ENCODE peak calls at places on chromosomes 2 and 18, in nine cellular contexts. One of them, this sample, is unnamed.

GRCh38 chr2:170336916-170337315 is 159.0 kb downstream of the MYO3B start:
- DNase-seq in left colon: no peak
- DNase-seq in H9: no peak
- DNase-seq in Right ventricle myocardium inferior: no peak
- DNase-seq in activated naive CD8-positive, alpha-beta T cell treated with anti-CD3 and anti-CD28 coated beads, Interleukin-2, amount 10 ng/mL, durations not matched to agents 7 days and 5 days: no peak
- DNase-seq in neural crest cell: no peak
- DNase-seq in NCI-H69: no peak
- DNase-seq in G401: no peak
- DNase-seq in HFF-Myc: no peak
- DNase-seq in this sample: no peak

GRCh38 chr2:124025896-124026295 is 809 bp downstream of the CNTNAP5 start:
- DNase-seq in left colon: no peak
- DNase-seq in neural crest cell: no peak
- DNase-seq in H9: no peak
- DNase-seq in NCI-H69: no peak
- DNase-seq in Right ventricle myocardium inferior: no peak
- DNase-seq in HFF-Myc: no peak
- DNase-seq in G401: no peak
- DNase-seq in activated naive CD8-positive, alpha-beta T cell treated with anti-CD3 and anti-CD28 coated beads, Interleukin-2, amount 10 ng/mL, durations not matched to agents 7 days and 5 days: no peak
- DNase-seq in this sample: no peak

GRCh38 chr2:238921259-238921658 is 73.4 kb downstream of the TWIST2 start:
- DNase-seq in H9: no peak
- DNase-seq in neural crest cell: no peak
- DNase-seq in HFF-Myc: no peak
- DNase-seq in G401: no peak
- DNase-seq in left colon: no peak
- DNase-seq in NCI-H69: no peak
- DNase-seq in activated naive CD8-positive, alpha-beta T cell treated with anti-CD3 and anti-CD28 coated beads, Interleukin-2, amount 10 ng/mL, durations not matched to agents 7 days and 5 days: no peak
- DNase-seq in Right ventricle myocardium inferior: no peak
- DNase-seq in this sample: no peak

GRCh38 chr18:68083131-68083530 is 566.6 kb upstream of the DSEL start:
- DNase-seq in HFF-Myc: no peak
- DNase-seq in left colon: no peak
- DNase-seq in H9: no peak
- DNase-seq in NCI-H69: no peak
- DNase-seq in neural crest cell: no peak
- DNase-seq in activated naive CD8-positive, alpha-beta T cell treated with anti-CD3 and anti-CD28 coated beads, Interleukin-2, amount 10 ng/mL, durations not matched to agents 7 days and 5 days: no peak
- DNase-seq in Right ventricle myocardium inferior: no peak
- DNase-seq in G401: peak; percentile 9
- DNase-seq in this sample: no peak

GRCh38 chr18:9160014-9160413 is 23.4 kb downstream of the ANKRD12 start:
- DNase-seq in Right ventricle myocardium inferior: no peak
- DNase-seq in activated naive CD8-positive, alpha-beta T cell treated with anti-CD3 and anti-CD28 coated beads, Interleukin-2, amount 10 ng/mL, durations not matched to agents 7 days and 5 days: no peak
- DNase-seq in G401: no peak
- DNase-seq in NCI-H69: no peak
- DNase-seq in H9: no peak
- DNase-seq in HFF-Myc: no peak
- DNase-seq in left colon: no peak
- DNase-seq in neural crest cell: no peak
- DNase-seq in this sample: no peak

GRCh38 chr2:112646102-112646719 is 472 bp downstream of the SLC20A1 start:
- DNase-seq in neural crest cell: peak; percentile 48
- DNase-seq in G401: peak; percentile 37
- DNase-seq in left colon: no peak
- DNase-seq in NCI-H69: peak; percentile 82
- DNase-seq in Right ventricle myocardium inferior: no peak
- DNase-seq in activated naive CD8-positive, alpha-beta T cell treated with anti-CD3 and anti-CD28 coated beads, Interleukin-2, amount 10 ng/mL, durations not matched to agents 7 days and 5 days: peak; percentile 81
- DNase-seq in HFF-Myc: no peak
- DNase-seq in H9: no peak
- DNase-seq in this sample: peak; percentile 53

GRCh38 chr2:151952691-151953456 is 124.7 kb upstream of the ARL5A start:
- DNase-seq in Right ventricle myocardium inferior: no peak
- DNase-seq in neural crest cell: no peak
- DNase-seq in left colon: no peak
- DNase-seq in HFF-Myc: no peak
- DNase-seq in H9: no peak
- DNase-seq in G401: peak; percentile 69
- DNase-seq in activated naive CD8-positive, alpha-beta T cell treated with anti-CD3 and anti-CD28 coated beads, Interleukin-2, amount 10 ng/mL, durations not matched to agents 7 days and 5 days: no peak
- DNase-seq in NCI-H69: no peak
- DNase-seq in this sample: no peak

GRCh38 chr18:58529714-58530354 is 99.1 kb downstream of the ALPK2 start:
- DNase-seq in HFF-Myc: peak; percentile 33
- DNase-seq in Right ventricle myocardium inferior: peak; percentile 87
- DNase-seq in left colon: peak; percentile 77
- DNase-seq in G401: peak; percentile 12
- DNase-seq in activated naive CD8-positive, alpha-beta T cell treated with anti-CD3 and anti-CD28 coated beads, Interleukin-2, amount 10 ng/mL, durations not matched to agents 7 days and 5 days: peak; percentile 69
- DNase-seq in NCI-H69: peak; percentile 85
- DNase-seq in H9: peak; percentile 69
- DNase-seq in neural crest cell: peak; percentile 49
- DNase-seq in this sample: peak; percentile 78

GRCh38 chr2:145644820-145645302 is 1124.9 kb upstream of the ZEB2 start:
- DNase-seq in Right ventricle myocardium inferior: no peak
- DNase-seq in left colon: no peak
- DNase-seq in NCI-H69: no peak
- DNase-seq in G401: no peak
- DNase-seq in activated naive CD8-positive, alpha-beta T cell treated with anti-CD3 and anti-CD28 coated beads, Interleukin-2, amount 10 ng/mL, durations not matched to agents 7 days and 5 days: no peak
- DNase-seq in H9: no peak
- DNase-seq in neural crest cell: no peak
- DNase-seq in HFF-Myc: no peak
- DNase-seq in this sample: no peak

GRCh38 chr2:3670941-3671340 is 12.9 kb downstream of the ALLC start:
- DNase-seq in Right ventricle myocardium inferior: no peak
- DNase-seq in neural crest cell: no peak
- DNase-seq in activated naive CD8-positive, alpha-beta T cell treated with anti-CD3 and anti-CD28 coated beads, Interleukin-2, amount 10 ng/mL, durations not matched to agents 7 days and 5 days: no peak
- DNase-seq in NCI-H69: no peak
- DNase-seq in H9: no peak
- DNase-seq in G401: no peak
- DNase-seq in HFF-Myc: no peak
- DNase-seq in left colon: no peak
- DNase-seq in this sample: no peak